ENCODE peak calls at places on chromosomes 2 and 18, in eight cellular contexts. S is gastrocnemius medialis, T is stomach, C is IMR-90, I is spleen, U is suprapubic skin, N is tibial nerve, Z is H1. K is an unnamed sample. For H3K4me1 and H3K36me3, the result is how much of the 10 kb centered on the place peaks cover.

GRCh38 chr2:1633092-1633721 is 111.1 kb downstream of the PXDN start:
- DNase-seq in S (no peak), T (peak), C (peak), I (no peak), U (peak), N (no peak), Z (no peak), K (no peak)

GRCh38 chr2:69053416-69053965 is 40.5 kb downstream of the ANTXR1 start:
- DNase-seq in S (no peak), T (no peak), C (no peak), I (no peak), U (no peak), N (no peak), Z (no peak), K (no peak)

GRCh38 chr2:175930504-175930903 is 71.6 kb downstream of the LNPK start:
- DNase-seq in S (no peak), T (no peak), C (no peak), I (no peak), U (no peak), N (no peak), Z (no peak), K (no peak)

GRCh38 chr2:141517852-141518421 is 612.9 kb downstream of the LRP1B start:
- DNase-seq in S (no peak), T (no peak), C (no peak), I (no peak), U (no peak), N (no peak), Z (no peak), K (no peak)

GRCh38 chr2:179428659-179429058 is 164.0 kb upstream of the SESTD1 start:
- DNase-seq in S (peak), T (no peak), C (no peak), I (no peak), U (no peak), N (peak), Z (no peak), K (no peak)

GRCh38 chr18:22601481-22601880 is 183.8 kb upstream of the CTAGE1 start:
- DNase-seq in S (no peak), T (no peak), C (no peak), I (no peak), U (no peak), N (no peak), Z (no peak), K (no peak)

GRCh38 chr2:232776435-232776834 is at the start of gene KCNJ13:
- DNase-seq in S (no peak), T (no peak), C (peak), I (no peak), U (no peak), N (no peak), Z (no peak), K (no peak)

GRCh38 chr2:108270768-108271506 is 17.8 kb upstream of the SULT1C2 start:
- DNase-seq in S (no peak), T (no peak), C (no peak), I (no peak), U (no peak), N (no peak), Z (no peak), K (no peak)

GRCh38 chr2:178514664-178515063 is 34.4 kb downstream of the PLEKHA3 start:
- DNase-seq in S (no peak), T (no peak), C (peak), I (no peak), U (no peak), N (no peak), Z (no peak), K (no peak)

GRCh38 chr18:28175047-28175929 is 1.6 kb downstream of the CDH2 start:
- DNase-seq in S (no peak), T (peak), C (peak), I (peak), U (no peak), N (no peak), Z (no peak), K (peak)

GRCh38 chr2:216365518-216365917 is 6.8 kb downstream of the MARCHF4 start:
- DNase-seq in S (no peak), T (no peak), C (no peak), I (no peak), U (no peak), N (no peak), Z (no peak), K (no peak)

GRCh38 chr2:102301867-102302362 is 9.4 kb upstream of the IL1RL1 start:
- DNase-seq in S (peak), T (no peak), C (peak), I (no peak), U (no peak), N (peak), Z (peak), K (peak)

GRCh38 chr2:224220581-224221255 is 181.2 kb downstream of the FAM124B start:
- DNase-seq in S (no peak), T (no peak), C (peak), I (no peak), U (no peak), N (no peak), Z (no peak), K (no peak)

GRCh38 chr2:14514001-14514400 is 118.5 kb upstream of the LRATD1 start:
- DNase-seq in S (no peak), T (no peak), C (no peak), I (no peak), U (no peak), N (no peak), Z (no peak), K (no peak)

GRCh38 chr2:113962692-113963480 is 73.0 kb downstream of the ACTR3 start:
- DNase-seq in S (no peak), T (no peak), C (peak), I (no peak), U (no peak), N (no peak), Z (no peak), K (no peak)

GRCh38 chr2:109209412-109209811 is 80.4 kb downstream of the SH3RF3 start:
- DNase-seq in S (no peak), T (no peak), C (peak), I (no peak), U (peak), N (no peak), Z (no peak), K (peak)

GRCh38 chr2:45637440-45637839 is 14.0 kb upstream of the PRKCE start:
- DNase-seq in S (no peak), T (no peak), C (peak), I (no peak), U (no peak), N (no peak), Z (no peak), K (no peak)

GRCh38 chr2:63755980-63756379 is 85.7 kb upstream of the UGP2 start:
- DNase-seq in S (no peak), T (no peak), C (peak), I (no peak), U (no peak), N (no peak), Z (no peak), K (no peak)

GRCh38 chr2:11914455-11914854 is 168.0 kb downstream of the LPIN1 start:
- DNase-seq in S (peak), T (no peak), C (no peak), I (no peak), U (no peak), N (no peak), Z (no peak), K (no peak)

GRCh38 chr2:105886680-105887079 is 142.0 kb downstream of the NCK2 start:
- DNase-seq in S (no peak), T (no peak), C (no peak), I (no peak), U (no peak), N (no peak), Z (no peak), K (no peak)

GRCh38 chr2:149702571-149702970 is 115.0 kb upstream of the MMADHC start:
- DNase-seq in S (no peak), T (no peak), C (no peak), I (no peak), U (no peak), N (no peak), Z (no peak), K (peak)

GRCh38 chr2:83055338-83056010 is 1403.6 kb downstream of the SUCLG1 start:
- DNase-seq in S (no peak), T (no peak), C (peak), I (no peak), U (no peak), N (no peak), Z (no peak), K (no peak)

GRCh38 chr2:54904836-54905235 is 145.4 kb downstream of the RTN4 start:
- DNase-seq in S (peak), T (peak), C (no peak), I (no peak), U (no peak), N (no peak), Z (no peak), K (no peak)
- TF ChIP-seq POLR2A in S (no peak), T (no peak), C (no peak), I (no peak), U (no peak), N (no peak), Z (no peak), K (no peak)

DNA sequence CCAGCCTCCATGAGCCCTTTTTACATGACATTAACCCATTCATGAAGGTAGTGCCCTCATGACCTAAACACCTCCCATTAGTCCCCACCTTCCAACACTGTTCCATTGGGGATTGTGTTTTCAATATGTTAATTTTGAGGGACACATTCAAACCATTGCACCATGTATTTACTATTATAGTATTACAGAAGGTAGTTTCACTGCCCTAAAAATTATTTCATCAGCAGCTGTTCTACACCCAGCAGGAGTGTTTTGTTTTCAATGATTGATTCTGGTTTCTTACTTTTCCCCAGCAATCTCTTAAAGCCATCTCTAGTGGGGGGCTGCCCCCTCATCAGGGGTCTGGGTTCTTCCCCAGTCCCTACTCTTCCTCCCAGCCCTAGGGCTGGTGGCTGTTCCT is 71.9 kb downstream of the CERS6 start:
- DNase-seq in S (no peak), T (no peak), C (no peak), I (no peak), U (no peak), N (no peak), Z (no peak), K (no peak)
- H3K4me1 ChIP-seq in S (half or more), T (half or more), C (under half), I (under half), U (half or more), N (under half), Z (under half), K (under half)

GRCh38 chr2:5803547-5803946 is 111.4 kb downstream of the SOX11 start:
- DNase-seq in S (no peak), T (no peak), C (peak), I (no peak), U (no peak), N (no peak), Z (no peak), K (no peak)
- H3K36me3 ChIP-seq in S (under half), T (under half), C (under half), I (under half), U (under half), N (under half), Z (under half), K (under half)

DNA sequence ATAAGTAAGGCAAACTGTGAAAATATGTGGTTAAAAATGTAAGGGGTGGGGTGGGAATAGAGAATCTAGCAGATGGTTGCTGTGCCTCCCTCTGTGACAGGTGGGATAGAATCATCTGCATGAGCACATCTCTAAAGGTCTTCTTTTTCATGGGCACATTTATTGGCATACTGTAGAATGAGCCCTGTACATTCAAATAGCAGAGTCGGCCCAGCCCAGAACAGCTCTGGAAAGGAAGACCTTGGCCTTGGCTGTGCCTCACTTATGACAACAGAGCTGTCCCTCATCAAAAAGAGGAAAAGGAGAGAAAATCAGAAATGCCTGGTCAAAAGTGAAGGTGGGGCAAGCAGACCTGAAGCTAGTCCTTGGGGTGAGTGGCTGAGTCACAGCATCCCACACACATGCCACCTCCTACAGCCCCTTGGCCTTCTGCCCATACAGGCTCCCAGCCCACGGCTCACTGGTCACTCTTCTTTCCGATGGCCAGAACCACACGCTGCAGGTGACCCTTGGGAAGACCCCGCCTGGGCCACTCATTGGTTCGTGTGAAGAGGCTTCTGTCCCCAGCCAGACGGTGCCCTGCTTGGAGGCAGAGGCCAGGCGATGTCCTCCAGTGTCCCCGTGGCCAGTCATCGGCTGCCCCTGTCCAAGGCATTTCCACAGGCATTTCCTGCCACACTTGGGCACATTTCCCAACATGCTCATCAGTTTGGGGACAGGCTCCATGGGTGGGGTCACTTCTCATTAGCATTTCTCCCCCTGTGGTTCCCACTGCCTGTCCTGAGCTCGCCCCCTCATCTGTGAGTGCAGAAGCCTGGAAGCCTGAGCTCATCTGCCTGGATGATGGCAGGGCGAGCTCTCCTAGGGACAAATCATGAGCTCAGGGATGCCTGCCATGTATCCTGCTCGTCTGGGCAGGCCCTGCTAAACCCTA is 113.6 kb downstream of the MCFD2 start:
- DNase-seq in S (no peak), T (no peak), C (peak), I (no peak), U (no peak), N (no peak), Z (no peak), K (peak)
- TF ChIP-seq POLR2A in S (no peak), T (no peak), C (no peak), I (no peak), U (no peak), N (no peak), Z (no peak), K (no peak)

K was measured in thyroid gland.